ENCODE peak calls at places on chromosomes 6 and 20, in ten cellular contexts. I is left lung, X is NAMALWA, S is left colon, M is GM12891, F is nephron progenitor cell, Z is COR-L47, U is NCI-H2107, A is GM23248, L is GM04504. W is an unnamed sample.

GRCh38 chr20:44643596-44644383 is 7.7 kb downstream of the ADA start:
- DNase-seq in I (peak; percentile 86), X (no peak), S (peak; percentile 57), M (no peak), F (peak; percentile 50), Z (no peak), U (no peak), A (peak; percentile 90), L (peak; percentile 77), W (peak; percentile 23)

GRCh38 chr6:149834513-149835481 is 29.4 kb downstream of the LRP11 start:
- DNase-seq in I (no peak), X (peak; percentile 86), S (peak; percentile 67), M (peak; percentile 28), F (peak; percentile 74), Z (no peak), U (peak; percentile 10), A (peak; percentile 73), L (no peak), W (peak; percentile 79)

GRCh38 chr6:140078552-140079126 is 704.2 kb upstream of the CITED2 start:
- DNase-seq in I (no peak), X (no peak), S (no peak), M (no peak), F (no peak), Z (no peak), U (no peak), A (peak; percentile 88), L (peak; percentile 93), W (no peak)

GRCh38 chr6:13099771-13100170 is 228.6 kb downstream of the TBC1D7 start:
- DNase-seq in I (no peak), X (peak; percentile 38), S (no peak), M (no peak), F (no peak), Z (no peak), U (no peak), A (no peak), L (no peak), W (no peak)

GRCh38 chr20:51092238-51092822 is 69.4 kb upstream of the KCNG1 start:
- DNase-seq in I (no peak), X (no peak), S (no peak), M (no peak), F (no peak), Z (no peak), U (no peak), A (no peak), L (no peak), W (no peak)

GRCh38 chr6:34202329-34203201 is 34.1 kb upstream of the HMGA1 start:
- DNase-seq in I (no peak), X (no peak), S (no peak), M (no peak), F (peak; percentile 27), Z (no peak), U (no peak), A (no peak), L (no peak), W (no peak)

GRCh38 chr6:144087789-144088426 is 7.5 kb downstream of the SF3B5 start:
- DNase-seq in I (no peak), X (peak; percentile 22), S (no peak), M (no peak), F (no peak), Z (no peak), U (no peak), A (no peak), L (no peak), W (no peak)

GRCh38 chr6:161487694-161488093 is 213.8 kb upstream of the AGPAT4 start:
- DNase-seq in I (no peak), X (no peak), S (no peak), M (no peak), F (no peak), Z (no peak), U (no peak), A (no peak), L (no peak), W (no peak)

GRCh38 chr6:90068264-90068663 is 174.0 kb downstream of the GJA10 start:
- DNase-seq in I (no peak), X (no peak), S (no peak), M (no peak), F (no peak), Z (no peak), U (no peak), A (peak; percentile 79), L (no peak), W (no peak)

GRCh38 chr6:7761047-7761446 is 35.1 kb downstream of the BMP6 start:
- DNase-seq in I (no peak), X (no peak), S (no peak), M (no peak), F (no peak), Z (no peak), U (no peak), A (peak; percentile 81), L (no peak), W (no peak)

GRCh38 chr20:56540415-56540814 is 7.4 kb downstream of the FAM209B start:
- DNase-seq in I (no peak), X (no peak), S (no peak), M (no peak), F (no peak), Z (no peak), U (no peak), A (peak; percentile 45), L (no peak), W (no peak)

GRCh38 chr6:124670801-124671200 is 291.4 kb upstream of the RNF217 start:
- DNase-seq in I (no peak), X (peak; percentile 32), S (no peak), M (no peak), F (no peak), Z (peak; percentile 15), U (peak; percentile 7), A (no peak), L (no peak), W (no peak)

GRCh38 chr6:4615891-4616290 is 160.3 kb upstream of the CDYL start:
- DNase-seq in I (no peak), X (no peak), S (no peak), M (no peak), F (no peak), Z (no peak), U (no peak), A (peak; percentile 52), L (peak; percentile 49), W (no peak)

GRCh38 chr6:121794630-121795029 is 359.2 kb downstream of the GJA1 start:
- DNase-seq in I (no peak), X (no peak), S (no peak), M (no peak), F (no peak), Z (no peak), U (no peak), A (peak; percentile 97), L (peak; percentile 72), W (no peak)

GRCh38 chr6:41374618-41375590 is 39.5 kb downstream of the NCR2 start:
- DNase-seq in I (no peak), X (no peak), S (no peak), M (no peak), F (peak; percentile 49), Z (no peak), U (no peak), A (peak; percentile 7), L (no peak), W (no peak)

GRCh38 chr6:36616888-36617521 is 22.8 kb downstream of the SRSF3 start:
- DNase-seq in I (peak; percentile 84), X (no peak), S (peak; percentile 73), M (no peak), F (no peak), Z (peak; percentile 77), U (no peak), A (peak; percentile 68), L (no peak), W (no peak)

GRCh38 chr6:95865857-95866256 is 149.9 kb upstream of the FUT9 start:
- DNase-seq in I (no peak), X (no peak), S (no peak), M (no peak), F (no peak), Z (no peak), U (no peak), A (no peak), L (no peak), W (no peak)

GRCh38 chr6:156840136-156840535 is 63.0 kb downstream of the ARID1B start:
- DNase-seq in I (no peak), X (no peak), S (no peak), M (no peak), F (no peak), Z (no peak), U (no peak), A (peak; percentile 39), L (no peak), W (no peak)